ENCODE peak calls at places on chromosomes 13 and 19, in ten cellular contexts. One of them, this sample, is unnamed.

GRCh38 chr19:495047-495439 is 1.2 kb upstream of the MADCAM1 start:
- DNase-seq in progenitor cell of endocrine pancreas: no peak
- DNase-seq in HCEC 1CT: no peak
- DNase-seq in colonic mucosa: no peak
- DNase-seq in heart right ventricle: no peak
- DNase-seq in MV-4-11: no peak
- DNase-seq in T-helper 22 cell: no peak
- DNase-seq in Daoy: no peak
- DNase-seq in choroid plexus epithelial cell: no peak
- DNase-seq in aorta: no peak
- DNase-seq in this sample: no peak

GRCh38 chr13:85512421-85512820 is 286.8 kb downstream of the SLITRK6 start:
- DNase-seq in progenitor cell of endocrine pancreas: no peak
- DNase-seq in HCEC 1CT: no peak
- DNase-seq in colonic mucosa: no peak
- DNase-seq in heart right ventricle: no peak
- DNase-seq in MV-4-11: no peak
- DNase-seq in T-helper 22 cell: no peak
- DNase-seq in Daoy: no peak
- DNase-seq in choroid plexus epithelial cell: no peak
- DNase-seq in aorta: no peak
- DNase-seq in this sample: no peak

GRCh38 chr13:50991624-50992610 is 82.3 kb downstream of the RNASEH2B start:
- DNase-seq in progenitor cell of endocrine pancreas: no peak
- DNase-seq in HCEC 1CT: no peak
- DNase-seq in colonic mucosa: no peak
- DNase-seq in heart right ventricle: no peak
- DNase-seq in MV-4-11: peak; percentile 85
- DNase-seq in T-helper 22 cell: no peak
- DNase-seq in Daoy: no peak
- DNase-seq in choroid plexus epithelial cell: no peak
- DNase-seq in aorta: no peak
- DNase-seq in this sample: peak; percentile 16

GRCh38 chr19:50982186-50982585 is 1.5 kb downstream of the KLK7 start:
- DNase-seq in progenitor cell of endocrine pancreas: no peak
- DNase-seq in HCEC 1CT: no peak
- DNase-seq in colonic mucosa: no peak
- DNase-seq in heart right ventricle: no peak
- DNase-seq in MV-4-11: no peak
- DNase-seq in T-helper 22 cell: no peak
- DNase-seq in Daoy: no peak
- DNase-seq in choroid plexus epithelial cell: no peak
- DNase-seq in aorta: no peak
- DNase-seq in this sample: no peak

GRCh38 chr13:72808917-72809500 is 27.1 kb downstream of the PIBF1 start:
- DNase-seq in progenitor cell of endocrine pancreas: no peak
- DNase-seq in HCEC 1CT: no peak
- DNase-seq in colonic mucosa: no peak
- DNase-seq in heart right ventricle: no peak
- DNase-seq in MV-4-11: no peak
- DNase-seq in T-helper 22 cell: no peak
- DNase-seq in Daoy: no peak
- DNase-seq in choroid plexus epithelial cell: peak; percentile 31
- DNase-seq in aorta: no peak
- DNase-seq in this sample: peak; percentile 26

GRCh38 chr19:18156841-18157464 is 4.0 kb downstream of the PIK3R2 start:
- DNase-seq in progenitor cell of endocrine pancreas: no peak
- DNase-seq in HCEC 1CT: peak; percentile 40
- DNase-seq in colonic mucosa: peak; percentile 96
- DNase-seq in heart right ventricle: peak; percentile 90
- DNase-seq in MV-4-11: no peak
- DNase-seq in T-helper 22 cell: no peak
- DNase-seq in Daoy: peak; percentile 87
- DNase-seq in choroid plexus epithelial cell: peak; percentile 95
- DNase-seq in aorta: peak; percentile 93
- DNase-seq in this sample: peak; percentile 87

GRCh38 chr19:15292847-15293582 is 39.3 kb downstream of the BRD4 start:
- DNase-seq in progenitor cell of endocrine pancreas: no peak
- DNase-seq in HCEC 1CT: no peak
- DNase-seq in colonic mucosa: no peak
- DNase-seq in heart right ventricle: peak; percentile 35
- DNase-seq in MV-4-11: no peak
- DNase-seq in T-helper 22 cell: no peak
- DNase-seq in Daoy: no peak
- DNase-seq in choroid plexus epithelial cell: no peak
- DNase-seq in aorta: no peak
- DNase-seq in this sample: no peak

GRCh38 chr13:97257800-97258799 is 36.0 kb downstream of the MBNL2 start:
- DNase-seq in progenitor cell of endocrine pancreas: no peak
- DNase-seq in HCEC 1CT: peak; percentile 91
- DNase-seq in colonic mucosa: no peak
- DNase-seq in heart right ventricle: peak; percentile 73
- DNase-seq in MV-4-11: peak; percentile 27
- DNase-seq in T-helper 22 cell: peak; percentile 48
- DNase-seq in Daoy: peak; percentile 80
- DNase-seq in choroid plexus epithelial cell: peak; percentile 96
- DNase-seq in aorta: peak; percentile 82
- DNase-seq in this sample: peak; percentile 89

GRCh38 chr13:110149036-110149435 is 157.9 kb downstream of the COL4A1 start:
- DNase-seq in progenitor cell of endocrine pancreas: no peak
- DNase-seq in HCEC 1CT: no peak
- DNase-seq in colonic mucosa: no peak
- DNase-seq in heart right ventricle: no peak
- DNase-seq in MV-4-11: no peak
- DNase-seq in T-helper 22 cell: no peak
- DNase-seq in Daoy: no peak
- DNase-seq in choroid plexus epithelial cell: peak; percentile 68
- DNase-seq in aorta: no peak
- DNase-seq in this sample: peak; percentile 80

GRCh38 chr19:58381460-58382220 is 810 bp upstream of the ZNF837 start:
- DNase-seq in progenitor cell of endocrine pancreas: no peak
- DNase-seq in HCEC 1CT: no peak
- DNase-seq in colonic mucosa: no peak
- DNase-seq in heart right ventricle: no peak
- DNase-seq in MV-4-11: no peak
- DNase-seq in T-helper 22 cell: no peak
- DNase-seq in Daoy: no peak
- DNase-seq in choroid plexus epithelial cell: no peak
- DNase-seq in aorta: no peak
- DNase-seq in this sample: no peak

GRCh38 chr13:49346460-49346859 is 97.4 kb downstream of the CAB39L start:
- DNase-seq in progenitor cell of endocrine pancreas: no peak
- DNase-seq in HCEC 1CT: no peak
- DNase-seq in colonic mucosa: no peak
- DNase-seq in heart right ventricle: no peak
- DNase-seq in MV-4-11: no peak
- DNase-seq in T-helper 22 cell: no peak
- DNase-seq in Daoy: no peak
- DNase-seq in choroid plexus epithelial cell: no peak
- DNase-seq in aorta: no peak
- DNase-seq in this sample: no peak

GRCh38 chr13:60696602-60697001 is 299.6 kb downstream of the TDRD3 start:
- DNase-seq in progenitor cell of endocrine pancreas: no peak
- DNase-seq in HCEC 1CT: no peak
- DNase-seq in colonic mucosa: no peak
- DNase-seq in heart right ventricle: no peak
- DNase-seq in MV-4-11: no peak
- DNase-seq in T-helper 22 cell: no peak
- DNase-seq in Daoy: no peak
- DNase-seq in choroid plexus epithelial cell: no peak
- DNase-seq in aorta: no peak
- DNase-seq in this sample: no peak

GRCh38 chr13:83449666-83450395 is 432.4 kb downstream of the SLITRK1 start:
- DNase-seq in progenitor cell of endocrine pancreas: no peak
- DNase-seq in HCEC 1CT: peak; percentile 85
- DNase-seq in colonic mucosa: no peak
- DNase-seq in heart right ventricle: no peak
- DNase-seq in MV-4-11: no peak
- DNase-seq in T-helper 22 cell: no peak
- DNase-seq in Daoy: no peak
- DNase-seq in choroid plexus epithelial cell: peak; percentile 75
- DNase-seq in aorta: no peak
- DNase-seq in this sample: peak; percentile 58

GRCh38 chr13:76887070-76887563 is 912 bp upstream of the KCTD12 start:
- DNase-seq in progenitor cell of endocrine pancreas: no peak
- DNase-seq in HCEC 1CT: no peak
- DNase-seq in colonic mucosa: peak; percentile 23
- DNase-seq in heart right ventricle: peak; percentile 21
- DNase-seq in MV-4-11: no peak
- DNase-seq in T-helper 22 cell: no peak
- DNase-seq in Daoy: no peak
- DNase-seq in choroid plexus epithelial cell: no peak
- DNase-seq in aorta: no peak
- DNase-seq in this sample: no peak

GRCh38 chr13:51814825-51815650 is 11.1 kb upstream of the DHRS12 start:
- DNase-seq in progenitor cell of endocrine pancreas: peak; percentile 54
- DNase-seq in HCEC 1CT: peak; percentile 43
- DNase-seq in colonic mucosa: peak; percentile 79
- DNase-seq in heart right ventricle: peak; percentile 66
- DNase-seq in MV-4-11: peak; percentile 65
- DNase-seq in T-helper 22 cell: peak; percentile 43
- DNase-seq in Daoy: peak; percentile 60
- DNase-seq in choroid plexus epithelial cell: peak; percentile 74
- DNase-seq in aorta: no peak
- DNase-seq in this sample: peak; percentile 43

GRCh38 chr19:45215391-45216191 is 29.6 kb downstream of the EXOC3L2 start:
- DNase-seq in progenitor cell of endocrine pancreas: peak; percentile 27
- DNase-seq in HCEC 1CT: no peak
- DNase-seq in colonic mucosa: no peak
- DNase-seq in heart right ventricle: peak; percentile 17
- DNase-seq in MV-4-11: no peak
- DNase-seq in T-helper 22 cell: no peak
- DNase-seq in Daoy: peak; percentile 61
- DNase-seq in choroid plexus epithelial cell: no peak
- DNase-seq in aorta: peak; percentile 76
- DNase-seq in this sample: no peak

GRCh38 chr19:3979674-3980352 is 5.5 kb downstream of the EEF2 start:
- DNase-seq in progenitor cell of endocrine pancreas: no peak
- DNase-seq in HCEC 1CT: no peak
- DNase-seq in colonic mucosa: no peak
- DNase-seq in heart right ventricle: no peak
- DNase-seq in MV-4-11: no peak
- DNase-seq in T-helper 22 cell: no peak
- DNase-seq in Daoy: peak; percentile 14
- DNase-seq in choroid plexus epithelial cell: peak; percentile 2
- DNase-seq in aorta: no peak
- DNase-seq in this sample: no peak

GRCh38 chr13:113324336-113324882 is 27.4 kb downstream of the LAMP1 start:
- DNase-seq in progenitor cell of endocrine pancreas: no peak
- DNase-seq in HCEC 1CT: no peak
- DNase-seq in colonic mucosa: no peak
- DNase-seq in heart right ventricle: no peak
- DNase-seq in MV-4-11: no peak
- DNase-seq in T-helper 22 cell: no peak
- DNase-seq in Daoy: no peak
- DNase-seq in choroid plexus epithelial cell: no peak
- DNase-seq in aorta: no peak
- DNase-seq in this sample: no peak

GRCh38 chr19:56350416-56351045 is 35.9 kb upstream of the ZSCAN5A start:
- DNase-seq in progenitor cell of endocrine pancreas: peak; percentile 18
- DNase-seq in HCEC 1CT: no peak
- DNase-seq in colonic mucosa: peak; percentile 49
- DNase-seq in heart right ventricle: peak; percentile 54
- DNase-seq in MV-4-11: peak; percentile 63
- DNase-seq in T-helper 22 cell: no peak
- DNase-seq in Daoy: peak; percentile 45
- DNase-seq in choroid plexus epithelial cell: peak; percentile 68
- DNase-seq in aorta: no peak
- DNase-seq in this sample: peak; percentile 46

GRCh38 chr13:41196011-41196410 is 1.6 kb upstream of the KBTBD7 start:
- DNase-seq in progenitor cell of endocrine pancreas: no peak
- DNase-seq in HCEC 1CT: no peak
- DNase-seq in colonic mucosa: no peak
- DNase-seq in heart right ventricle: no peak
- DNase-seq in MV-4-11: no peak
- DNase-seq in T-helper 22 cell: no peak
- DNase-seq in Daoy: no peak
- DNase-seq in choroid plexus epithelial cell: no peak
- DNase-seq in aorta: no peak
- DNase-seq in this sample: no peak

GRCh38 chr19:11659612-11660011 is 62.3 kb downstream of the ZNF627 start:
- DNase-seq in progenitor cell of endocrine pancreas: no peak
- DNase-seq in HCEC 1CT: no peak
- DNase-seq in colonic mucosa: no peak
- DNase-seq in heart right ventricle: no peak
- DNase-seq in MV-4-11: no peak
- DNase-seq in T-helper 22 cell: no peak
- DNase-seq in Daoy: no peak
- DNase-seq in choroid plexus epithelial cell: peak; percentile 19
- DNase-seq in aorta: no peak
- DNase-seq in this sample: peak; percentile 2

GRCh38 chr13:59391696-59392095 is 772.0 kb downstream of the DIAPH3 start:
- DNase-seq in progenitor cell of endocrine pancreas: peak; percentile 26
- DNase-seq in HCEC 1CT: peak; percentile 44
- DNase-seq in colonic mucosa: peak; percentile 67
- DNase-seq in heart right ventricle: peak; percentile 85
- DNase-seq in MV-4-11: peak; percentile 88
- DNase-seq in T-helper 22 cell: no peak
- DNase-seq in Daoy: peak; percentile 1
- DNase-seq in choroid plexus epithelial cell: peak; percentile 90
- DNase-seq in aorta: no peak
- DNase-seq in this sample: peak; percentile 75

GRCh38 chr13:86554066-86554465 is 754.8 kb upstream of the SLITRK6 start:
- DNase-seq in progenitor cell of endocrine pancreas: no peak
- DNase-seq in HCEC 1CT: no peak
- DNase-seq in colonic mucosa: no peak
- DNase-seq in heart right ventricle: no peak
- DNase-seq in MV-4-11: peak; percentile 82
- DNase-seq in T-helper 22 cell: no peak
- DNase-seq in Daoy: no peak
- DNase-seq in choroid plexus epithelial cell: no peak
- DNase-seq in aorta: no peak
- DNase-seq in this sample: no peak

GRCh38 chr19:46423194-46423593 is 5.5 kb downstream of the PNMA8C start:
- DNase-seq in progenitor cell of endocrine pancreas: no peak
- DNase-seq in HCEC 1CT: no peak
- DNase-seq in colonic mucosa: no peak
- DNase-seq in heart right ventricle: no peak
- DNase-seq in MV-4-11: no peak
- DNase-seq in T-helper 22 cell: no peak
- DNase-seq in Daoy: no peak
- DNase-seq in choroid plexus epithelial cell: no peak
- DNase-seq in aorta: peak; percentile 26
- DNase-seq in this sample: no peak

GRCh38 chr19:43798546-43799409 is 3.5 kb downstream of the LYPD5 start:
- DNase-seq in progenitor cell of endocrine pancreas: peak; percentile 28
- DNase-seq in HCEC 1CT: no peak
- DNase-seq in colonic mucosa: peak; percentile 87
- DNase-seq in heart right ventricle: no peak
- DNase-seq in MV-4-11: no peak
- DNase-seq in T-helper 22 cell: peak; percentile 40
- DNase-seq in Daoy: peak; percentile 85
- DNase-seq in choroid plexus epithelial cell: no peak
- DNase-seq in aorta: no peak
- DNase-seq in this sample: no peak

GRCh38 chr19:7970716-7971448 is 27.4 kb upstream of the TIMM44 start:
- DNase-seq in progenitor cell of endocrine pancreas: peak; percentile 48
- DNase-seq in HCEC 1CT: peak; percentile 16
- DNase-seq in colonic mucosa: peak; percentile 29
- DNase-seq in heart right ventricle: no peak
- DNase-seq in MV-4-11: peak; percentile 33
- DNase-seq in T-helper 22 cell: no peak
- DNase-seq in Daoy: peak; percentile 59
- DNase-seq in choroid plexus epithelial cell: peak; percentile 58
- DNase-seq in aorta: no peak
- DNase-seq in this sample: peak; percentile 22

GRCh38 chr19:2461751-2462634 is 5.2 kb upstream of the LMNB2 start:
- DNase-seq in progenitor cell of endocrine pancreas: no peak
- DNase-seq in HCEC 1CT: peak; percentile 65
- DNase-seq in colonic mucosa: peak; percentile 75
- DNase-seq in heart right ventricle: peak; percentile 45
- DNase-seq in MV-4-11: peak; percentile 33
- DNase-seq in T-helper 22 cell: no peak
- DNase-seq in Daoy: peak; percentile 92
- DNase-seq in choroid plexus epithelial cell: peak; percentile 50
- DNase-seq in aorta: peak; percentile 87
- DNase-seq in this sample: peak; percentile 78

GRCh38 chr19:5143471-5144411 is 174.8 kb downstream of the KDM4B start:
- DNase-seq in progenitor cell of endocrine pancreas: no peak
- DNase-seq in HCEC 1CT: no peak
- DNase-seq in colonic mucosa: no peak
- DNase-seq in heart right ventricle: no peak
- DNase-seq in MV-4-11: no peak
- DNase-seq in T-helper 22 cell: no peak
- DNase-seq in Daoy: no peak
- DNase-seq in choroid plexus epithelial cell: no peak
- DNase-seq in aorta: peak; percentile 73
- DNase-seq in this sample: no peak